ENCODE peak calls at places on chromosomes 4 and X, in five cellular contexts. B, Q, P, N and G are unnamed samples.

GRCh38 chr4:172998527-172999469 is 169.8 kb upstream of the GALNT7 start:
- DNase-seq in B (no peak), Q (peak), P (peak), N (no peak), G (peak)

GRCh38 chr4:72128741-72129140 is 96.9 kb downstream of the NPFFR2 start:
- DNase-seq in B (no peak), Q (no peak), P (no peak), N (no peak), G (no peak)

GRCh38 chrX:925652-926061 is 286.8 kb downstream of the CRLF2 start:
- DNase-seq in B (no peak), Q (no peak), P (no peak), N (no peak), G (no peak)

GRCh38 chrX:80216086-80216485 is 201.5 kb downstream of the TBX22 start:
- DNase-seq in B (no peak), Q (no peak), P (peak), N (no peak), G (peak)

GRCh38 chrX:13472975-13473665 is 96.3 kb upstream of the EGFL6 start:
- DNase-seq in B (no peak), Q (no peak), P (peak), N (no peak), G (no peak)

GRCh38 chr4:81021526-81021944 is 9.0 kb upstream of the BMP3 start:
- DNase-seq in B (peak), Q (no peak), P (no peak), N (no peak), G (no peak)

GRCh38 chr4:55768291-55768690 is 51.3 kb upstream of the EXOC1L start:
- DNase-seq in B (peak), Q (peak), P (peak), N (no peak), G (peak)

GRCh38 chr4:105145913-105146285 is 777 bp upstream of the TET2 start:
- DNase-seq in B (peak), Q (peak), P (no peak), N (peak), G (no peak)

GRCh38 chrX:74349387-74349786 is 45.4 kb downstream of the ZCCHC13 start:
- DNase-seq in B (no peak), Q (peak), P (peak), N (no peak), G (peak)

GRCh38 chr4:89356086-89356485 is 48.5 kb upstream of the GPRIN3 start:
- DNase-seq in B (no peak), Q (no peak), P (no peak), N (no peak), G (peak)

GRCh38 chr4:110982486-110982885 is 359.6 kb upstream of the PITX2 start:
- DNase-seq in B (no peak), Q (peak), P (no peak), N (no peak), G (no peak)

GRCh38 chr4:3292571-3293409 is at the start of gene RGS12:
- DNase-seq in B (peak), Q (peak), P (peak), N (peak), G (peak)

GRCh38 chrX:140709421-140709846 is at the start of gene LINC00632:
- DNase-seq in B (no peak), Q (no peak), P (no peak), N (no peak), G (no peak)

GRCh38 chr4:118351851-118352827 is 664 bp downstream of the PRSS12 start:
- DNase-seq in B (peak), Q (peak), P (peak), N (peak), G (peak)

GRCh38 chrX:44908198-44908597 is 35.2 kb downstream of the KDM6A start:
- DNase-seq in B (no peak), Q (no peak), P (peak), N (peak), G (peak)

GRCh38 chr4:82850684-82851083 is 40.3 kb downstream of the SEC31A start:
- DNase-seq in B (no peak), Q (no peak), P (no peak), N (no peak), G (no peak)

GRCh38 chr4:105466580-105466979 is 7.3 kb downstream of the PPA2 start:
- DNase-seq in B (no peak), Q (no peak), P (no peak), N (no peak), G (no peak)

GRCh38 chr4:55509272-55509671 is 37.4 kb downstream of the CLOCK start:
- DNase-seq in B (no peak), Q (peak), P (no peak), N (no peak), G (no peak)

GRCh38 chrX:56802921-56803848 is 74.1 kb downstream of the NBDY start:
- DNase-seq in B (no peak), Q (peak), P (peak), N (peak), G (peak)

GRCh38 chrX:3320471-3321046 is 25.9 kb downstream of the MXRA5 start:
- DNase-seq in B (no peak), Q (no peak), P (peak), N (no peak), G (no peak)

GRCh38 chr4:157459789-157460188 is 239.3 kb downstream of the GRIA2 start:
- DNase-seq in B (no peak), Q (no peak), P (no peak), N (no peak), G (peak)

GRCh38 chr4:165009493-165010227 is 22.1 kb upstream of the TRIM60 start:
- DNase-seq in B (no peak), Q (no peak), P (no peak), N (peak), G (no peak)

GRCh38 chrX:39564751-39565150 is 533.0 kb downstream of the BCOR start:
- DNase-seq in B (no peak), Q (no peak), P (no peak), N (no peak), G (no peak)

DNA sequence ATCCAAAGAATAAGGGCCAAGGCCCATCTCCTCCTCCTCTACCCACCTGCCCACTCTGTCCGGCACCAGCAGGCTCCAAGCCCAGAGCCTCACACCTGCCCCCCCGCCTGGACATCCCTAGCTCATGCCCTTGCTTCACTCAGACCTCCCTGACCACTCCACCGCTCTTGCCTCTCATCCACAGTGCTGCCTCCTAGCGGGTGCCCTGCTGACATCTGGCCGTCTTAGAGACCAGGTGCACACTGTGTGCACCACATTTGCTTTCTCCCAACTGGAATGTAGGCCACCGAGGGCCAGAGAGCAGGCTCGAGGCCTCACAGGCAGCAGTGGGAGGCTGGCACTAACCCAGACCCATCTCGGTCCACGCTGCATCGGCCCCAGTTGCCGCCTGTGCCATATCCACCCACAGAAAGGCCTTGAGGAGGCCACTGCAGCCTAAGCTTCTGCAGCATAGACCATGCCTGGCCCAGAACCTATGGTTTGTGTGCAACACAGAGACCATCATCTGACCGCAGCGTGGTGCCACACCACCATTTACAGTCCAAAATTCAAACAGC is 13.5 kb downstream of the LETM1 start:
- DNase-seq in B (no peak), Q (no peak), P (no peak), N (no peak), G (no peak)
- TF ChIP-seq CTCF in B (no peak), Q (peak), P (no peak), N (no peak), G (no peak)

GRCh38 chr4:127881565-127881869 is 824 bp downstream of the PLK4 start:
- DNase-seq in B (no peak), Q (no peak), P (no peak), N (no peak), G (no peak)

GRCh38 chr4:127875791-127876190 is 4.9 kb upstream of the PLK4 start:
- DNase-seq in B (no peak), Q (no peak), P (no peak), N (no peak), G (no peak)

DNA sequence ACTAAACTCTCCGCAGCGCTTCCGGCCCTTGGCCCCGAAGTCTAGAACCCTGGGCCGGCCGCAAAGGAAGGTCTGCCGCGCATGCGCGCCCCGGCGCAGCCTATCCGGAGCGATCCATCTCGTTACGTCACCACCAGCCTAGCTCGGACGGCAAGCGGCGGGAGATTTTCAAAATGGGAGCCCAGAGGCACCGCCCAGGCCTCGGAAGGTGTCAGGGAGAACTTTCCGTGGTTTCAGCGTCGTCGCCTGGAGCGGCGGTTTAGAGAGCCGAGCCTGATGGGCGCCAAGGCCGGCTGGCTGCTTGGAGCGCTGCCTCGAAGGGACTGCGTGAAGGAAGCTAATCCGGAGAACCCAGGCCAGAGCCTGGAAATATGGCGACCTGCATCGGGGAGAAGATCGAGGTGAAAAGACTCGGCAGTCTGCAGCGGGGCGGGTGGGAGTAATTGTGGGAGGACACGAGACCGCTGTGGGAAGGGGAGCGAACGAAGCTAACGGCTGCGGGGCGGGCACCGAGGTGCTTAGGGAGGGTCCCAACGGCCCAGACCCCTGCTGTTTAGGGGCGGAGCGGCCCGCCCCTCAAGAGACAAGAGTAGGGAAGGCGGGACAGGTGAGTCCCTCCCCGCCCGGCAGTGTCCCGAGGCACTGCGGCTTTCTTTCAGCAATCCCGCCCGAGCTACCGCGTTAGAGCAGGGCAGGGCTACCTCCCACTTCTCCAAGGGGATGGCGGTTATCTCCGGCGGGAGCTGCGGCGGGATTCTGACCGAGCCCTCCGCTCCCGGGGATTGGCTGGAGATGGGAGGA is at the start of gene PLK4:
- DNase-seq in B (peak), Q (peak), P (peak), N (peak), G (peak)
- TF ChIP-seq CTCF in B (no peak), Q (no peak), P (no peak), N (no peak), G (no peak)

GRCh38 chr4:167020410-167020809 is 213.9 kb downstream of the SPOCK3 start:
- DNase-seq in B (peak), Q (no peak), P (peak), N (peak), G (peak)
- TF ChIP-seq CTCF in B (no peak), Q (peak), P (peak), N (peak), G (no peak)

GRCh38 chr4:154559931-154560801 is 2.6 kb upstream of the FGB start:
- DNase-seq in B (no peak), Q (no peak), P (no peak), N (no peak), G (no peak)

GRCh38 chr4:154564311-154564710 is 1.5 kb downstream of the FGB start:
- DNase-seq in B (no peak), Q (no peak), P (no peak), N (no peak), G (no peak)

GRCh38 chr4:154562697-154563254 is at the start of gene FGB:
- DNase-seq in B (no peak), Q (no peak), P (no peak), N (no peak), G (no peak)

GRCh38 chr4:154560824-154561231 is 2.0 kb upstream of the FGB start:
- DNase-seq in B (peak), Q (peak), P (peak), N (no peak), G (peak)

DNA sequence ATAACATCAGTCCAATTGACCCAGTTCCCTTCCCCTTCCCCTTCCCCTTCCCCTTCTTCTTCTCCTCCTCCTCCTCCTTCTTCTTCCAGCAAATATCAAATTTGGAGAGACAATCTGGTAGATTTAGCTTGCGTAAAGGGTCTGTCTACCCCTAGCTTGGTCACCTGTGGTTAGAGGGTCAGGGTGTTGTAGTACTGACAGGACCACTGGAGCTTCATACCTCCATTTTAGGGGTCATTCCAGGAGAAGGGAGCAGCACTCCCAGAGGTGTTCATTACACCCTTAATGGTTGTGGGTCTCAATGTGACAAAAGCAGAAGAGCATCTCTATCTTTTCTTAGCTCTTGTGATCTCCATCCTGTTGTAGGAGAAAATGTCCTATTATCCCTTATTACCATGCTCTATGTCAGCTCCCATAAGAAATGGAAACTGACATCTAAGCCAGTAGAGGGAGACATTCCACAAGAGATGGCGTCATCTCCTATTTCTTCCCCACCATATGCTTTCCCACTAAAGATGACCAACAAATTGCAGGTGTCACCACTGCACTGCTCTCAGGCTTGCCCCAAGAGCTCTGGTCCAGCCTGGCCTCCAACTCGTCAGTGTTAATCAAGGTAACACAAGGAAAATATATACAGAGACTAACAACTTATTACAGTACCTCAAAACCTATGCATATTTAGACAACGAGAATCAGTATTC is 3.5 kb upstream of the FGB start:
- DNase-seq in B (peak), Q (peak), P (peak), N (peak), G (peak)
- TF ChIP-seq CTCF in B (peak), Q (peak), P (peak), N (peak), G (peak)

GRCh38 chr4:95183656-95184408 is 364.9 kb downstream of the UNC5C start:
- DNase-seq in B (no peak), Q (no peak), P (no peak), N (no peak), G (no peak)

GRCh38 chr4:95180531-95181315 is 368.1 kb downstream of the UNC5C start:
- DNase-seq in B (no peak), Q (no peak), P (no peak), N (no peak), G (no peak)

GRCh38 chr4:95178938-95179337 is 369.8 kb downstream of the UNC5C start:
- DNase-seq in B (no peak), Q (no peak), P (peak), N (no peak), G (no peak)

DNA sequence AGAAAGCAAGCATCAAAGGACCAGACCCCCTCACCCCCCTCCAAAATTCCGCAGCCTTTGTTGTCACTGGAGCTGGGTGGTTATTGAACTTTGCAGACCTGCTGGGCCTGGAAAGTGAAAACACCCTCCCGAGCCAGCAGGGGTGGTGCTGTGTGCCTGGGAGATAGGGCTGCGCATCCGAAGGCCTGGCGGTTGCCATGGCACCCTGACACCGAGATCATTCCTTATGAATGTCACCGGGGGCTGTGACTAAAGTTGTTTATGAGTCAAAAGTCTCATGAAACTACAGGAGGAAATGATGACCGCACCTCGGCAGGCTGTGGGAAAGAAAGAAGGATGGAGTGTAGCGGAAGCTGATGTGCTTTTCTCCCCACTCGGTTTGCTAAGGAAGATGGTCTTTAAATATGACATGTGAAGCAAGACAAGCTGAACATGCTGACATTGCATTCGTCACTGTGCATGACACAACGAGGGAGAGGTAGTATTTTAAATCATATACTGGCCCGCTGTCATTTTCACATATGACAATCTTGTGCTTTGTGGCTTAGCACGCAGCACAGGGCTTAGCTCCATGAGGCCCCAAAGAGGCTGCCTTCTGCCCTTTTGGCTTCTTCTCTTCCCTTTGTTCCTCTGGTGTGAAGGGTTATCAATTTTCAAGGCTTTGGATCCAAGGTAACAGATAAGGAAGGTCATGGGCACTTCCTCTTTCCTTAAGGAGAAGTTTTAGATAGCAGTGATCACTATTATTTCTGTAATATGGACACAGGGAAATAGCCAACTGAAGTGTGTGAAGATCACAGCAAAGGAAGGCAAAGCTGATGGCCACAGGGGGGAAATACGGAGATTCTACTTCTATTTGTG is 367.1 kb downstream of the UNC5C start:
- DNase-seq in B (no peak), Q (peak), P (peak), N (peak), G (no peak)
- TF ChIP-seq CTCF in B (no peak), Q (peak), P (peak), N (no peak), G (no peak)

GRCh38 chr4:180615746-180616145 is 1627.5 kb upstream of the TENM3 start:
- DNase-seq in B (no peak), Q (no peak), P (no peak), N (no peak), G (no peak)
- TF ChIP-seq CTCF in B (no peak), Q (no peak), P (no peak), N (no peak), G (no peak)